ENCODE peak calls at places on chromosomes 6 and 20, in six cellular contexts. F, D, N, G, B and S are unnamed samples.
A peak's percentile ranks its signal among the peaks of the same experiment; 100 is the strongest.

GRCh38 chr6:29758761-29759160 is 35.5 kb downstream of the HLA-F start:
- DNase-seq in F (no peak), D (no peak), N (no peak), G (no peak), B (no peak), S (no peak)

GRCh38 chr20:58850693-58851174 is at the start of gene GNAS-AS1:
- DNase-seq in F (peak; percentile 75), D (peak; percentile 95), N (peak; percentile 53), G (peak; percentile 86), B (peak; percentile 81), S (peak; percentile 60)

GRCh38 chr6:15876406-15876805 is 213.6 kb upstream of the DTNBP1 start:
- DNase-seq in F (no peak), D (no peak), N (no peak), G (peak; percentile 14), B (no peak), S (peak; percentile 75)

GRCh38 chr6:19759117-19759880 is 77.9 kb upstream of the ID4 start:
- DNase-seq in F (no peak), D (no peak), N (peak; percentile 16), G (peak; percentile 83), B (no peak), S (peak; percentile 86)

GRCh38 chr20:18252597-18253451 is 35.5 kb upstream of the ZNF133 start:
- DNase-seq in F (no peak), D (no peak), N (no peak), G (no peak), B (no peak), S (peak; percentile 91)

GRCh38 chr6:127518212-127518709 is 874 bp downstream of the MTCL3 start:
- DNase-seq in F (no peak), D (no peak), N (no peak), G (no peak), B (no peak), S (no peak)

GRCh38 chr20:10651227-10651990 is 22.4 kb downstream of the JAG1 start:
- DNase-seq in F (no peak), D (no peak), N (no peak), G (peak; percentile 64), B (no peak), S (no peak)

GRCh38 chr6:159152014-159152413 is 17.2 kb upstream of the FNDC1 start:
- DNase-seq in F (no peak), D (no peak), N (no peak), G (peak; percentile 34), B (no peak), S (peak; percentile 18)

GRCh38 chr6:21523652-21524051 is 69.9 kb upstream of the SOX4 start:
- DNase-seq in F (no peak), D (no peak), N (no peak), G (no peak), B (no peak), S (no peak)

GRCh38 chr6:111172563-111172962 is 85.3 kb downstream of the SLC16A10 start:
- DNase-seq in F (no peak), D (no peak), N (no peak), G (no peak), B (no peak), S (no peak)

GRCh38 chr6:132598473-132598872 is 8.9 kb upstream of the TAAR5 start:
- DNase-seq in F (no peak), D (peak; percentile 15), N (no peak), G (peak; percentile 8), B (peak; percentile 71), S (peak; percentile 11)

GRCh38 chr6:53641348-53641747 is 24.2 kb downstream of the KLHL31 start:
- DNase-seq in F (no peak), D (no peak), N (no peak), G (no peak), B (no peak), S (no peak)

GRCh38 chr6:134532694-134533624 is 215.0 kb upstream of the SGK1 start:
- DNase-seq in F (no peak), D (no peak), N (no peak), G (no peak), B (no peak), S (no peak)

GRCh38 chr6:4776967-4777925 is 1.0 kb downstream of the CDYL start:
- DNase-seq in F (peak; percentile 52), D (peak; percentile 37), N (no peak), G (peak; percentile 52), B (peak; percentile 11), S (no peak)

GRCh38 chr6:143279385-143279784 is 171.1 kb downstream of the ADAT2 start:
- DNase-seq in F (peak; percentile 23), D (no peak), N (no peak), G (peak; percentile 55), B (peak; percentile 51), S (no peak)

GRCh38 chr20:52349806-52350205 is 158.2 kb upstream of the ZFP64 start:
- DNase-seq in F (no peak), D (no peak), N (no peak), G (no peak), B (no peak), S (no peak)

GRCh38 chr20:50188879-50189680 is 1.6 kb upstream of the CEBPB start:
- DNase-seq in F (peak; percentile 17), D (no peak), N (no peak), G (no peak), B (no peak), S (no peak)

GRCh38 chr6:5159162-5159561 is 74.0 kb downstream of the PPP1R3G start:
- DNase-seq in F (no peak), D (no peak), N (no peak), G (no peak), B (no peak), S (no peak)

GRCh38 chr6:121633309-121633708 is 197.9 kb downstream of the GJA1 start:
- DNase-seq in F (no peak), D (no peak), N (no peak), G (no peak), B (no peak), S (no peak)

GRCh38 chr20:50475879-50476292 is 34.3 kb upstream of the PTPN1 start:
- DNase-seq in F (peak; percentile 66), D (no peak), N (no peak), G (peak; percentile 61), B (no peak), S (peak; percentile 91)

GRCh38 chr6:15522427-15522826 is 140.4 kb downstream of the DTNBP1 start:
- DNase-seq in F (no peak), D (no peak), N (no peak), G (no peak), B (no peak), S (peak; percentile 90)

GRCh38 chr6:45436544-45437440 is 59.1 kb upstream of the SUPT3H start:
- DNase-seq in F (no peak), D (no peak), N (peak; percentile 74), G (peak; percentile 87), B (no peak), S (peak; percentile 85)

GRCh38 chr6:123127807-123128206 is 131.8 kb downstream of the CLVS2 start:
- DNase-seq in F (no peak), D (no peak), N (no peak), G (peak; percentile 27), B (no peak), S (no peak)

GRCh38 chr6:147285087-147285855 is 81.1 kb downstream of the STXBP5 start:
- DNase-seq in F (no peak), D (peak; percentile 23), N (peak; percentile 26), G (peak; percentile 80), B (peak; percentile 19), S (peak; percentile 79)

GRCh38 chr20:63737690-63737939 is 1.2 kb downstream of the LIME1 start:
- DNase-seq in F (no peak), D (no peak), N (no peak), G (no peak), B (no peak), S (no peak)